ENCODE peak calls at places on chromosomes 16 and 17, in five cellular contexts. P is COR-L47, L is A549, S is Calu3, Q is H1. Y is an unnamed sample.

GRCh38 chr16:29151317-29151716 is 166.5 kb downstream of the LAT start:
- DNase-seq in P (no peak), L (no peak), S (no peak), Q (no peak), Y (no peak)

GRCh38 chr17:39619786-39620101 is 7.0 kb upstream of the PPP1R1B start:
- DNase-seq in P (no peak), L (no peak), S (peak; percentile 83), Q (no peak), Y (no peak)

GRCh38 chr17:40022961-40023541 is 7.8 kb downstream of the CSF3 start:
- DNase-seq in P (no peak), L (no peak), S (peak; percentile 74), Q (no peak), Y (no peak)

GRCh38 chr16:11359370-11359769 is 14.1 kb downstream of the RMI2 start:
- DNase-seq in P (no peak), L (no peak), S (peak; percentile 86), Q (no peak), Y (peak; percentile 49)

GRCh38 chr16:66479661-66480264 is 52.7 kb downstream of the BEAN1 start:
- DNase-seq in P (no peak), L (no peak), S (no peak), Q (no peak), Y (no peak)

GRCh38 chr17:10875411-10875810 is 37.5 kb upstream of the PIRT start:
- DNase-seq in P (no peak), L (peak; percentile 14), S (peak; percentile 1), Q (no peak), Y (no peak)

GRCh38 chr16:77295896-77296295 is 96.7 kb downstream of the SYCE1L start:
- DNase-seq in P (no peak), L (peak; percentile 37), S (no peak), Q (no peak), Y (no peak)

GRCh38 chr16:88349153-88349902 is 33.4 kb upstream of the ZNF469 start:
- DNase-seq in P (no peak), L (no peak), S (no peak), Q (no peak), Y (no peak)

GRCh38 chr17:35433075-35433894 is 985 bp upstream of the SLFN12 start:
- DNase-seq in P (no peak), L (peak; percentile 95), S (peak; percentile 84), Q (peak; percentile 82), Y (peak; percentile 88)

Y was measured in LoVo.